ENCODE peak calls at places on chromosomes 7 and 10, in six cellular contexts. F, J, L, I, C and R are unnamed samples.
A peak's percentile ranks its signal among the peaks of the same experiment; 100 is the strongest.

GRCh38 chr10:69240455-69240854 is 20.3 kb downstream of the HKDC1 start:
- DNase-seq in F (no peak), J (no peak), L (no peak), I (no peak), C (no peak), R (no peak)

GRCh38 chr10:11898372-11899066 is 75.4 kb downstream of the PROSER2 start:
- DNase-seq in F (peak; percentile 44), J (no peak), L (peak; percentile 7), I (no peak), C (no peak), R (peak; percentile 85)

GRCh38 chr7:99362801-99363200 is 11.7 kb upstream of the ARPC1B start:
- DNase-seq in F (no peak), J (no peak), L (peak; percentile 85), I (no peak), C (no peak), R (no peak)

GRCh38 chr7:519974-520458 is 370 bp upstream of the PDGFA start:
- DNase-seq in F (no peak), J (no peak), L (no peak), I (peak; percentile 63), C (no peak), R (no peak)

GRCh38 chr10:133128126-133129081 is 31.6 kb upstream of the KNDC1 start:
- DNase-seq in F (no peak), J (peak; percentile 44), L (no peak), I (no peak), C (no peak), R (peak; percentile 61)

GRCh38 chr10:78286186-78286585 is 252.5 kb downstream of the RPS24 start:
- DNase-seq in F (no peak), J (no peak), L (no peak), I (no peak), C (no peak), R (no peak)

GRCh38 chr7:5396542-5396941 is 27.1 kb downstream of the TNRC18 start:
- DNase-seq in F (peak; percentile 32), J (no peak), L (no peak), I (no peak), C (peak; percentile 64), R (no peak)

GRCh38 chr7:25565949-25566348 is 337.7 kb upstream of the NPVF start:
- DNase-seq in F (peak; percentile 73), J (peak; percentile 63), L (peak; percentile 61), I (peak; percentile 38), C (peak; percentile 32), R (no peak)

GRCh38 chr10:70673929-70674559 is 1.7 kb downstream of the ADAMTS14 start:
- DNase-seq in F (no peak), J (no peak), L (no peak), I (no peak), C (no peak), R (no peak)

GRCh38 chr10:103316087-103316486 is 34.9 kb downstream of the PCGF6 start:
- DNase-seq in F (no peak), J (no peak), L (no peak), I (no peak), C (no peak), R (no peak)

GRCh38 chr7:144884913-144885312 is 49.1 kb upstream of the TPK1 start:
- DNase-seq in F (no peak), J (no peak), L (no peak), I (no peak), C (no peak), R (no peak)

GRCh38 chr7:23294549-23295400 is 4.4 kb upstream of the MALSU1 start:
- DNase-seq in F (no peak), J (no peak), L (no peak), I (no peak), C (peak; percentile 94), R (no peak)

GRCh38 chr10:11439523-11440053 is 171.9 kb downstream of the USP6NL start:
- DNase-seq in F (no peak), J (no peak), L (no peak), I (no peak), C (no peak), R (no peak)

GRCh38 chr7:112042631-112043030 is 163.6 kb downstream of the DOCK4 start:
- DNase-seq in F (no peak), J (no peak), L (no peak), I (no peak), C (no peak), R (no peak)

GRCh38 chr7:88092676-88092999 is 127.2 kb downstream of the SRI start:
- DNase-seq in F (no peak), J (no peak), L (no peak), I (no peak), C (no peak), R (no peak)

GRCh38 chr10:46291817-46292572 is 5.2 kb downstream of the ANTXRL start:
- DNase-seq in F (peak; percentile 48), J (no peak), L (no peak), I (no peak), C (no peak), R (peak; percentile 27)